ENCODE peak calls at places on chromosomes 5 and 9, in ten cellular contexts. X, K, C, D, Q, A, I, W, G and V are unnamed samples.
A peak's percentile ranks its signal among the peaks of the same experiment; 100 is the strongest.

GRCh38 chr5:179697108-179697507 is 1.7 kb upstream of the CANX start:
- DNase-seq in X (no peak), K (no peak), C (no peak), D (no peak), Q (no peak), A (no peak), I (no peak), W (no peak), G (no peak), V (no peak)

GRCh38 chr5:154466671-154467070 is 11.4 kb downstream of the HAND1 start:
- DNase-seq in X (no peak), K (no peak), C (no peak), D (no peak), Q (no peak), A (no peak), I (no peak), W (no peak), G (no peak), V (no peak)

GRCh38 chr5:139091439-139092156 is 106.6 kb downstream of the SIL1 start:
- DNase-seq in X (no peak), K (peak; percentile 17), C (no peak), D (no peak), Q (no peak), A (no peak), I (no peak), W (no peak), G (no peak), V (no peak)

GRCh38 chr5:141001854-141002666 is 35.8 kb downstream of the PCDHAC2 start:
- DNase-seq in X (peak; percentile 12), K (peak; percentile 8), C (peak; percentile 46), D (peak; percentile 31), Q (no peak), A (no peak), I (no peak), W (no peak), G (no peak), V (no peak)

GRCh38 chr5:123176224-123176937 is 87.3 kb downstream of the PRDM6 start:
- DNase-seq in X (no peak), K (no peak), C (no peak), D (no peak), Q (no peak), A (no peak), I (no peak), W (no peak), G (no peak), V (no peak)

GRCh38 chr5:159764283-159764927 is 151.9 kb upstream of the ADRA1B start:
- DNase-seq in X (no peak), K (no peak), C (no peak), D (no peak), Q (no peak), A (no peak), I (no peak), W (no peak), G (no peak), V (no peak)

GRCh38 chr5:87069974-87070608 is 197.6 kb upstream of the RASA1 start:
- DNase-seq in X (peak; percentile 72), K (peak; percentile 49), C (no peak), D (peak; percentile 21), Q (no peak), A (no peak), I (no peak), W (no peak), G (no peak), V (no peak)

GRCh38 chr5:140554454-140554853 is 2.8 kb downstream of the SRA1 start:
- DNase-seq in X (no peak), K (no peak), C (no peak), D (no peak), Q (no peak), A (no peak), I (no peak), W (no peak), G (peak; percentile 34), V (no peak)

GRCh38 chr5:39148983-39149534 is 70.3 kb downstream of the FYB1 start:
- DNase-seq in X (peak; percentile 77), K (no peak), C (no peak), D (peak; percentile 10), Q (no peak), A (no peak), I (peak; percentile 5), W (no peak), G (no peak), V (no peak)

GRCh38 chr9:116693233-116693731 is 6.2 kb downstream of the TRIM32 start:
- DNase-seq in X (peak; percentile 6), K (no peak), C (no peak), D (no peak), Q (no peak), A (no peak), I (no peak), W (no peak), G (no peak), V (no peak)

DNA sequence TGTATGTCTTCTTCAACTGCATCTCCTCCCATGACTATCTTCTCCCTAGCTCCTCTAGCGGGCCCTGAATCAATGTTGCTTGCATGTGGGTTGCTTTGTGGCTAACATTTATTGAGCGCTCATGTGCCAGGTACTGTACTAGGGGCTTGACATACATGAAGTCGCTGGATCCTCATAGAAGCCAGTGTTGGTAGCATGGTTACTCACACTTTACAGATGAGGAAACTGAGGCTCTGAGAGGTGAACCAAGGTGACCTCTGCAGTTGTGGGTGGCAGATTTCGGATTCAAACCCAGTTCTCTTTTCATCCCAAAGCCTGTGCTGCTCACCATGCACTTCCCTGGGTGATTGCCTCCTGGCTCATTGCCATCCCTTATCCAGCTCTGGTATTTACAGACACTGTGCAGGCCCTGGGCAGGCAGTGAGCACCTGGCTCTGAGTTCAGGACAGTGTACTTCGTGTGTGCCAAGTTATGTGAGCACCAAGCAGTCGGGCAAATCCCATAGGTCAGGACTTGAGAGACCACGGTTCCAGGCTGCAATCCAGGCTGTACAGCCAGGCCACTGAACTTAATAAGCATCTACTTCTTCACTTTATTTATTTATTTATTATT is 1.3 kb downstream of the LRSAM1 start:
- DNase-seq in X (peak; percentile 19), K (peak; percentile 85), C (no peak), D (no peak), Q (no peak), A (peak; percentile 61), I (peak; percentile 49), W (peak; percentile 78), G (no peak), V (peak; percentile 52)
- TF ChIP-seq POLR2A in X (no peak), K (no peak), C (no peak), D (no peak), Q (no peak), A (no peak), I (no peak), W (no peak), G (no peak), V (no peak)

GRCh38 chr5:119501671-119502179 is 49.4 kb downstream of the HSD17B4 start:
- DNase-seq in X (no peak), K (no peak), C (no peak), D (no peak), Q (no peak), A (no peak), I (no peak), W (no peak), G (no peak), V (peak; percentile 30)
- TF ChIP-seq CTCF in X (no peak), K (no peak), C (no peak), D (no peak), Q (no peak), A (no peak), I (no peak), W (no peak), G (no peak), V (no peak)

DNA sequence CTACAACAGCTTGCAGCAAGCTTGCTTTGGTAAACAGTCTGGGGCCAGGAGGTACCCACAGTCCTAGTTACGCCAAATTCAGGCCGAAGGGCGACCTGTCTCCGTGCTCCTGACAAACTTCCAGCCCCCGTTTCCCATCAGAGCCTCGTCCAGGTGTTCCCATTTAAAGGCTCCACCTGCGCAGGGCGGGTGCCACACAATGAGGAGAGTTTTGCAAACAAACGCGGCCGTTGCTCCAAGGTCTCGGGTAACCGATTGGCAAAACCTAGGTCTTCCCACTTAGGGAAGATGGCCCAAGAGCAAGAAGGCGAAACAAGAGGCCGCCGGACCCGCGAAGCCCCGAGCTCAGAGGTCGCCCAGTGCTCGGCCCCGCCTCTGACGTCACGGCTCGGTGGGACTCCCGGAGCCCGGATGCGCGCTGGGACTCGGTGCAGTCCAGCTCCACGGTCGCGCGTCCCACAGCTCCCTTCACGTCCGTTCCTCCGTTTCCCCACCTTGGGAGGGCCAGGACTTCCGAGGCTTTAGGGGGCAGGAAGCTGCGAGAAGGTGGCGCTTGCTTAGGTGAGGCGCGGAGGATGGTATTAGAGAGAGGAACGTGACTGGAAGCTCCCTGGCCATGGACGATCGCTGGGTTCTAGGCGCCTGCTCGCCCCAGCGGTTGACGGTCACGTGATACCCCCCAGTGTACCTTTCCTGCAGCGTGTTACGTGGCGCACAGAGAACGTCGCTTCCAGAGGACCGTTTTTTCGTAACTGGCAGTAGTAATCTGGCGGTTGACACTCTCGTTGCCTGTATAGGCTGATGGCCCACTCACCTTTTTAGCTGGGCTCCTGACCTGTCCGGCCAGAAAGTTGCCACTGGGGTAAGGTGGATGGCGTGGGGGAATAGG is 41.8 kb upstream of the KDM4C start:
- DNase-seq in X (no peak), K (peak; percentile 85), C (peak; percentile 94), D (peak; percentile 56), Q (peak; percentile 88), A (peak; percentile 81), I (peak; percentile 79), W (peak; percentile 68), G (no peak), V (peak; percentile 47)
- TF ChIP-seq POLR2AphosphoS5 in X (no peak), K (peak; percentile 84), C (no peak), D (peak; percentile 81), Q (peak; percentile 91), A (peak; percentile 43), I (peak; percentile 86), W (no peak), G (no peak), V (no peak)

GRCh38 chr5:132486318-132487094 is 4.1 kb downstream of the IRF1 start:
- DNase-seq in X (no peak), K (peak; percentile 7), C (no peak), D (no peak), Q (no peak), A (no peak), I (no peak), W (peak; percentile 60), G (no peak), V (no peak)
- TF ChIP-seq POLR2A in X (no peak), K (no peak), C (no peak), D (no peak), Q (no peak), A (no peak), I (no peak), W (no peak), G (no peak), V (no peak)